ENCODE peak calls at places on chromosomes 12 and 14, in six cellular contexts. R is PC-9, F is cardiac muscle cell, U is lung, X is hepatocyte, N is dorsolateral prefrontal cortex. P is an unnamed sample.

GRCh38 chr14:54252072-54252730 is 144.6 kb upstream of the CDKN3 start:
- DNase-seq in R (peak), X (peak), F (no peak), U (peak), N (no peak), P (no peak)

GRCh38 chr14:85516239-85517112 is 13.5 kb upstream of the FLRT2 start:
- DNase-seq in R (no peak), F (no peak), N (no peak), X (no peak), U (no peak), P (no peak)

GRCh38 chr12:12985817-12986408 is 14.2 kb downstream of the HEBP1 start:
- DNase-seq in U (no peak), R (peak), N (no peak), X (peak), F (peak), P (no peak)

GRCh38 chr14:28596336-28596735 is 170.3 kb upstream of the FOXG1 start:
- DNase-seq in U (no peak), F (no peak), X (no peak), R (no peak), N (no peak), P (no peak)

GRCh38 chr14:48275301-48275700 is 599.9 kb upstream of the MDGA2 start:
- DNase-seq in F (no peak), U (no peak), N (no peak), X (no peak), R (no peak), P (no peak)

GRCh38 chr12:122003646-122004611 is 17.8 kb upstream of the BCL7A start:
- DNase-seq in N (no peak), R (no peak), X (no peak), F (no peak), U (no peak), P (no peak)

GRCh38 chr14:55131782-55132181 is 2.7 kb downstream of the LGALS3 start:
- DNase-seq in F (no peak), U (no peak), N (no peak), X (no peak), R (no peak), P (no peak)

GRCh38 chr14:33475623-33476022 is 475.3 kb downstream of the EGLN3 start:
- DNase-seq in R (peak), U (no peak), F (peak), N (peak), X (peak), P (no peak)

GRCh38 chr14:93619176-93619793 is 169.0 kb downstream of the PRIMA1 start:
- DNase-seq in U (no peak), F (peak), N (peak), X (peak), R (peak), P (no peak)

GRCh38 chr12:53770281-53770680 is 18.5 kb upstream of the CISTR start:
- DNase-seq in R (no peak), F (no peak), N (no peak), X (no peak), U (no peak), P (no peak)

GRCh38 chr12:72869025-72869424 is 596.9 kb downstream of the TRHDE start:
- DNase-seq in X (peak), F (no peak), N (no peak), R (no peak), U (no peak), P (no peak)

GRCh38 chr14:65709576-65709975 is 297.0 kb downstream of the FUT8 start:
- DNase-seq in X (no peak), F (no peak), N (no peak), R (no peak), U (no peak), P (no peak)

GRCh38 chr12:53985900-53986685 is 1.1 kb downstream of the HOXC10 start:
- DNase-seq in U (no peak), N (no peak), X (no peak), F (no peak), R (no peak), P (no peak)

GRCh38 chr12:2631613-2632350 is 163.0 kb upstream of the FKBP4 start:
- DNase-seq in R (no peak), X (no peak), N (no peak), U (no peak), F (no peak), P (no peak)

GRCh38 chr12:10194160-10194559 is 15.3 kb downstream of the TMEM52B start:
- DNase-seq in U (no peak), R (no peak), N (no peak), X (no peak), F (no peak), P (no peak)

GRCh38 chr12:124862768-124863408 is 776 bp downstream of the SCARB1 start:
- DNase-seq in F (peak), R (no peak), N (peak), X (peak), U (no peak), P (no peak)

GRCh38 chr14:36582011-36582873 is at the start of gene NKX2-8:
- DNase-seq in U (no peak), X (peak), N (no peak), R (peak), F (peak), P (no peak)

GRCh38 chr14:70601162-70601561 is 707 bp upstream of the MED6 start:
- DNase-seq in F (no peak), N (no peak), R (no peak), X (no peak), U (no peak), P (no peak)

GRCh38 chr12:93839076-93839475 is 161.9 kb downstream of the CRADD start:
- DNase-seq in R (no peak), U (no peak), N (no peak), F (no peak), X (no peak), P (no peak)

GRCh38 chr14:103072595-103073366 is 11.2 kb upstream of the LBHD2 start:
- DNase-seq in F (peak), R (no peak), U (no peak), N (no peak), X (peak), P (no peak)

GRCh38 chr14:55071870-55072640 is 20.6 kb downstream of the MAPK1IP1L start:
- DNase-seq in F (no peak), U (no peak), R (no peak), X (peak), N (peak), P (no peak)

GRCh38 chr14:60214003-60214402 is 35.0 kb upstream of the PPM1A start:
- DNase-seq in R (no peak), N (no peak), X (no peak), U (no peak), F (no peak), P (no peak)

GRCh38 chr12:10366875-10367274 is 23.0 kb downstream of the KLRK1 start:
- DNase-seq in N (no peak), U (no peak), X (peak), F (no peak), R (no peak), P (no peak)

GRCh38 chr12:117318591-117318990 is 42.8 kb downstream of the NOS1 start:
- DNase-seq in F (no peak), X (no peak), U (no peak), N (no peak), R (no peak), P (no peak)

GRCh38 chr12:68166317-68166830 is 6.8 kb upstream of the IFNG start:
- DNase-seq in R (no peak), X (no peak), U (no peak), F (no peak), N (no peak), P (no peak)

GRCh38 chr14:34660796-34661195 is 30.8 kb upstream of the SNX6 start:
- DNase-seq in U (no peak), F (no peak), X (no peak), N (no peak), R (no peak), P (no peak)

GRCh38 chr12:6052940-6053329 is 71.5 kb downstream of the VWF start:
- DNase-seq in U (no peak), N (no peak), F (no peak), R (no peak), X (no peak), P (no peak)

GRCh38 chr14:87613856-87614255 is 379.1 kb downstream of the GALC start:
- DNase-seq in F (no peak), R (no peak), U (no peak), N (no peak), X (no peak), P (no peak)

GRCh38 chr12:97194551-97194950 is 268.1 kb upstream of the RMST start:
- DNase-seq in N (no peak), U (no peak), F (no peak), R (no peak), X (no peak), P (no peak)

GRCh38 chr12:11652351-11653040 is 3.0 kb downstream of the ETV6 start:
- DNase-seq in F (no peak), U (no peak), R (no peak), X (peak), N (no peak), P (no peak)

GRCh38 chr14:93317836-93318807 is 14.7 kb downstream of the BTBD7 start:
- DNase-seq in N (no peak), X (peak), U (no peak), R (peak), F (no peak), P (no peak)

GRCh38 chr14:75794615-75795038 is 133.6 kb downstream of the TTLL5 start:
- DNase-seq in U (no peak), N (no peak), R (peak), X (peak), F (peak), P (no peak)

GRCh38 chr12:114799574-114800487 is 115.9 kb upstream of the TBX3 start:
- DNase-seq in X (peak), F (peak), U (no peak), N (no peak), R (no peak), P (no peak)

GRCh38 chr12:131091413-131091975 is 137.8 kb downstream of the ADGRD1 start:
- DNase-seq in X (no peak), N (peak), U (no peak), F (no peak), R (no peak), P (peak)

GRCh38 chr12:102249073-102249854 is 51.6 kb upstream of the PMCH start:
- DNase-seq in U (no peak), N (no peak), R (peak), X (no peak), F (no peak), P (no peak)

GRCh38 chr12:120225852-120226640 is 25.1 kb upstream of the RPLP0 start:
- DNase-seq in U (peak), N (no peak), F (no peak), X (no peak), R (peak), P (no peak)
- TF ChIP-seq CTCF in U (no peak), N (no peak), F (no peak), X (no peak), R (no peak), P (no peak)

GRCh38 chr12:108850854-108851573 is 6.4 kb downstream of the SSH1 start:
- DNase-seq in U (no peak), X (no peak), R (no peak), N (no peak), F (no peak), P (no peak)
- TF ChIP-seq CTCF in U (no peak), X (no peak), R (no peak), N (no peak), F (peak), P (peak)

GRCh38 chr14:100072783-100073346 is 7.6 kb downstream of the EVL start:
- DNase-seq in F (no peak), N (no peak), R (peak), U (peak), X (no peak), P (peak)
- TF ChIP-seq CTCF in F (no peak), N (no peak), R (peak), U (peak), X (peak), P (no peak)

DNA sequence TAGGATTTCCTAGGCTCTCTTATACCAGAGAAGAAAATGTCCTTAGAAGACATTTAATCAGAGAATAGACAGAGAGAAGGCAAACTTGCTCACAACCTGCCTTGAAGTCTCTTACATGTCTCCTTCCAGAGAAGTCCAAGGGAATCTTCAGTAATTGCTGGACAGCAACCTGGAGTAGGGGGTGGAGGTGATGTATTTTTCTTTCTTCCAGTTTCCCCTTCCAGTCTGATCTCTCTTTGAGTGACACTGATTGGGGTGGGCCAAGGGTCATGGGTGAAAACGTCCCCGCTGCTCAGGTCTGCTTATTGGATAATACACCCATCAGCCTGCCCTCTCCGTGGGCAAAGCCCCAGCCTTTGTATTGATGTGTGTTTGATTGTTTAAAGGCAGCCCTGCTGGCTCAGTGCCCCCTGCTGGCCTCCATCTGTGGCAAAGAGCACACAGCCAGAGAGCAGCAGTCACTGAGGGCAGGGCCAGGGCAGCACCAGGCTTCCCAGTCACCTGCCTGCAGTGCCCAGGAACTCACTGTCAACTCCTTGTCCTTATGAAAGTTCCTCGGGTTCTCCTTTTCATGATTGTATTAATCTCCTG is 35.7 kb upstream of the ATP2A2 start:
- DNase-seq in F (no peak), N (peak), R (no peak), U (no peak), X (no peak), P (no peak)
- TF ChIP-seq CTCF in F (peak), N (no peak), R (peak), U (peak), X (peak), P (peak)

GRCh38 chr12:109645194-109645593 is 68.4 kb upstream of the FAM222A start:
- DNase-seq in R (no peak), X (no peak), U (no peak), F (no peak), N (no peak), P (no peak)

GRCh38 chr12:109641422-109641821 is 67.8 kb downstream of the MVK start:
- DNase-seq in U (no peak), X (no peak), F (no peak), R (no peak), N (no peak), P (no peak)

GRCh38 chr12:109640961-109641360 is 67.4 kb downstream of the MVK start:
- DNase-seq in U (no peak), F (no peak), X (no peak), R (no peak), N (no peak), P (no peak)

GRCh38 chr12:109648446-109648980 is 65.1 kb upstream of the FAM222A start:
- DNase-seq in F (no peak), U (no peak), R (no peak), N (no peak), X (no peak), P (no peak)

GRCh38 chr12:109645708-109646107 is 67.9 kb upstream of the FAM222A start:
- DNase-seq in R (no peak), X (no peak), U (no peak), N (no peak), F (no peak), P (no peak)
- TF ChIP-seq CTCF in R (no peak), X (no peak), U (no peak), N (no peak), F (no peak), P (no peak)

GRCh38 chr12:28585146-28585545 is 394.9 kb downstream of the CCDC91 start:
- DNase-seq in X (no peak), N (no peak), U (no peak), F (no peak), R (no peak), P (no peak)

GRCh38 chr12:28582687-28583376 is 392.6 kb downstream of the CCDC91 start:
- DNase-seq in R (no peak), U (no peak), F (no peak), X (no peak), N (no peak), P (no peak)

GRCh38 chr12:28586481-28586880 is 396.2 kb downstream of the CCDC91 start:
- DNase-seq in R (no peak), X (no peak), U (no peak), N (no peak), F (no peak), P (no peak)

GRCh38 chr12:28578833-28579252 is 388.6 kb downstream of the CCDC91 start:
- DNase-seq in X (no peak), U (no peak), N (no peak), R (no peak), F (no peak), P (no peak)

GRCh38 chr12:28583771-28584261 is 393.6 kb downstream of the CCDC91 start:
- DNase-seq in R (peak), U (no peak), X (peak), F (no peak), N (no peak), P (no peak)
- TF ChIP-seq CTCF in R (peak), U (no peak), X (peak), F (peak), N (no peak), P (peak)

GRCh38 chr14:81110186-81110585 is 110.6 kb downstream of the GTF2A1 start:
- DNase-seq in N (no peak), F (no peak), X (no peak), U (no peak), R (no peak), P (no peak)
- TF ChIP-seq CTCF in N (no peak), F (no peak), X (no peak), U (no peak), R (no peak), P (no peak)

GRCh38 chr14:76810953-76811400 is 1.7 kb downstream of the ANGEL1 start:
- DNase-seq in U (no peak), N (no peak), R (no peak), X (peak), F (peak), P (no peak)
- TF ChIP-seq CTCF in U (peak), N (peak), R (no peak), X (peak), F (peak), P (peak)

GRCh38 chr12:106682594-106683234 is 91.8 kb upstream of the RIC8B start:
- DNase-seq in N (no peak), R (no peak), U (peak), F (no peak), X (no peak), P (no peak)
- TF ChIP-seq CTCF in N (no peak), R (no peak), U (no peak), F (peak), X (peak), P (peak)

P was measured in osteocyte.